ENCODE peak calls at places on chromosome 18, in four cellular contexts. Q is MCF 10A, O is amniotic stem cell, I is RWPE1. E is an unnamed sample.

GRCh38 chr18:23857756-23858155 is 156.8 kb upstream of the TTC39C start:
- DNase-seq in Q (peak), O (no peak), I (peak), E (no peak)

GRCh38 chr18:45642802-45643201 is 27.5 kb downstream of the SLC14A2 start:
- DNase-seq in Q (no peak), O (no peak), I (no peak), E (no peak)

GRCh38 chr18:45024357-45025107 is 343.8 kb downstream of the SETBP1 start:
- DNase-seq in Q (no peak), O (no peak), I (no peak), E (no peak)

GRCh38 chr18:34131008-34131407 is 93.7 kb downstream of the NOL4 start:
- DNase-seq in Q (no peak), O (no peak), I (no peak), E (no peak)

GRCh38 chr18:23964282-23965238 is 50.0 kb upstream of the TTC39C start:
- DNase-seq in Q (no peak), O (no peak), I (no peak), E (peak)

GRCh38 chr18:48827321-48828200 is 123.2 kb downstream of the SMAD7 start:
- DNase-seq in Q (no peak), O (peak), I (no peak), E (peak)

GRCh38 chr18:22387787-22388186 is 29.9 kb downstream of the CTAGE1 start:
- DNase-seq in Q (no peak), O (no peak), I (no peak), E (no peak)

GRCh38 chr18:48367557-48367956 is 41.6 kb downstream of the ZBTB7C start:
- DNase-seq in Q (no peak), O (no peak), I (no peak), E (no peak)

GRCh38 chr18:23049698-23050373 is 85.4 kb upstream of the CABLES1 start:
- DNase-seq in Q (no peak), O (no peak), I (no peak), E (no peak)

GRCh38 chr18:58514773-58515172 is 114.1 kb downstream of the ALPK2 start:
- DNase-seq in Q (no peak), O (no peak), I (no peak), E (no peak)

GRCh38 chr18:25136416-25137132 is 215.4 kb downstream of the ZNF521 start:
- DNase-seq in Q (peak), O (no peak), I (peak), E (no peak)

GRCh38 chr18:44545359-44545985 is 135.2 kb upstream of the SETBP1 start:
- DNase-seq in Q (no peak), O (no peak), I (no peak), E (no peak)